ENCODE peak calls at places on chromosomes 12 and 14, in four cellular contexts. I is HepG2, C is A549, Q is GM12878. Z is an unnamed sample.

GRCh38 chr12:53751336-53752191 is at the start of gene CISTR:
- DNase-seq in I (no peak), C (no peak), Q (no peak), Z (no peak)

GRCh38 chr12:998020-998874 is 7.2 kb downstream of the ERC1 start:
- DNase-seq in I (peak; percentile 68), C (no peak), Q (no peak), Z (no peak)

GRCh38 chr12:52819021-52819420 is 5.1 kb upstream of the KRT4 start:
- DNase-seq in I (no peak), C (no peak), Q (no peak), Z (no peak)

GRCh38 chr12:23099604-23100003 is 474.6 kb downstream of the ETNK1 start:
- DNase-seq in I (no peak), C (no peak), Q (no peak), Z (no peak)

GRCh38 chr12:108571604-108572165 is 9.3 kb downstream of the ISCU start:
- DNase-seq in I (no peak), C (no peak), Q (no peak), Z (no peak)

GRCh38 chr12:76713130-76713529 is 50.8 kb upstream of the ZDHHC17 start:
- DNase-seq in I (peak; percentile 16), C (peak; percentile 8), Q (no peak), Z (no peak)

GRCh38 chr12:79344855-79345840 is 345.6 kb downstream of the PAWR start:
- DNase-seq in I (peak; percentile 59), C (peak; percentile 86), Q (peak; percentile 2), Z (peak; percentile 12)

GRCh38 chr12:58459191-58459590 is 461.1 kb downstream of the LRIG3 start:
- DNase-seq in I (no peak), C (no peak), Q (no peak), Z (no peak)

GRCh38 chr14:84340938-84341337 is 1189.0 kb upstream of the FLRT2 start:
- DNase-seq in I (no peak), C (no peak), Q (no peak), Z (no peak)

GRCh38 chr14:51807355-51807754 is 53.1 kb upstream of the GNG2 start:
- DNase-seq in I (no peak), C (no peak), Q (no peak), Z (no peak)

GRCh38 chr12:69510176-69510827 is 40.1 kb downstream of the FRS2 start:
- DNase-seq in I (no peak), C (no peak), Q (no peak), Z (no peak)

GRCh38 chr12:101455685-101456084 is 19.5 kb upstream of the SPIC start:
- DNase-seq in I (no peak), C (no peak), Q (no peak), Z (no peak)

GRCh38 chr12:52766351-52767019 is 10.7 kb downstream of the KRT76 start:
- DNase-seq in I (no peak), C (no peak), Q (no peak), Z (no peak)

GRCh38 chr12:90360300-90360699 is 594.7 kb downstream of the CCER1 start:
- DNase-seq in I (no peak), C (no peak), Q (no peak), Z (no peak)

GRCh38 chr12:55728185-55728931 is 451 bp downstream of the CD63 start:
- DNase-seq in I (no peak), C (peak; percentile 60), Q (no peak), Z (peak; percentile 63)

GRCh38 chr12:6941267-6941666 is 2.3 kb upstream of the RNU7-1 start:
- DNase-seq in I (no peak), C (no peak), Q (no peak), Z (no peak)

GRCh38 chr12:61857968-61858367 is 402.2 kb upstream of the USP15 start:
- DNase-seq in I (no peak), C (no peak), Q (no peak), Z (no peak)

GRCh38 chr12:105457026-105457425 is 126.5 kb downstream of the C12orf75 start:
- DNase-seq in I (no peak), C (no peak), Q (no peak), Z (no peak)

GRCh38 chr12:51070004-51070403 is 13.4 kb downstream of the CSRNP2 start:
- DNase-seq in I (peak; percentile 50), C (no peak), Q (no peak), Z (no peak)

GRCh38 chr12:47935196-47935595 is 28.2 kb upstream of the TMEM106C start:
- DNase-seq in I (peak; percentile 33), C (no peak), Q (no peak), Z (no peak)

GRCh38 chr12:110741371-110741770 is 1.3 kb downstream of the PPP1CC start:
- DNase-seq in I (no peak), C (no peak), Q (no peak), Z (peak; percentile 28)

GRCh38 chr12:6465467-6466183 is 4.9 kb downstream of the VAMP1 start:
- DNase-seq in I (peak; percentile 56), C (peak; percentile 84), Q (no peak), Z (peak; percentile 39)

GRCh38 chr12:27937768-27938167 is 34.8 kb downstream of the PTHLH start:
- DNase-seq in I (no peak), C (no peak), Q (no peak), Z (no peak)

GRCh38 chr14:50083467-50084337 is 32.7 kb downstream of the VCPKMT start:
- DNase-seq in I (no peak), C (no peak), Q (no peak), Z (no peak)

GRCh38 chr12:63400746-63401145 is 249.7 kb upstream of the AVPR1A start:
- DNase-seq in I (peak; percentile 45), C (peak; percentile 56), Q (no peak), Z (no peak)

GRCh38 chr14:48792376-48793024 is 793.7 kb downstream of the RPS29 start:
- DNase-seq in I (peak; percentile 22), C (no peak), Q (no peak), Z (no peak)

GRCh38 chr12:46369095-46369473 is 3.5 kb downstream of the SLC38A2 start:
- DNase-seq in I (no peak), C (no peak), Q (no peak), Z (no peak)

GRCh38 chr14:91350813-91351507 is 66.7 kb downstream of the CCDC88C start:
- DNase-seq in I (no peak), C (no peak), Q (peak; percentile 91), Z (no peak)

GRCh38 chr12:49170924-49171323 is 18.0 kb downstream of the TUBA1A start:
- DNase-seq in I (no peak), C (no peak), Q (no peak), Z (no peak)

GRCh38 chr14:104676694-104677505 is 12.5 kb upstream of the INF2 start:
- DNase-seq in I (peak; percentile 55), C (no peak), Q (no peak), Z (no peak)

GRCh38 chr12:1207276-1207675 is 216.3 kb downstream of the ERC1 start:
- DNase-seq in I (no peak), C (no peak), Q (no peak), Z (no peak)

GRCh38 chr12:31257784-31258183 is 68.2 kb downstream of the SINHCAF start:
- DNase-seq in I (no peak), C (no peak), Q (no peak), Z (no peak)

GRCh38 chr12:123101467-123102004 is 49.4 kb downstream of the PITPNM2 start:
- DNase-seq in I (no peak), C (no peak), Q (no peak), Z (no peak)

GRCh38 chr14:45135181-45135580 is 549 bp upstream of the FANCM start:
- DNase-seq in I (no peak), C (no peak), Q (no peak), Z (no peak)

GRCh38 chr14:104864267-104865068 is 600 bp upstream of the CEP170B start:
- DNase-seq in I (peak; percentile 85), C (peak; percentile 70), Q (no peak), Z (no peak)

GRCh38 chr14:101969480-101969879 is 5.1 kb downstream of the DYNC1H1 start:
- DNase-seq in I (no peak), C (no peak), Q (no peak), Z (no peak)

GRCh38 chr14:101970830-101971400 is 6.5 kb downstream of the DYNC1H1 start:
- DNase-seq in I (no peak), C (no peak), Q (no peak), Z (no peak)

GRCh38 chr14:101972126-101972785 is 7.9 kb downstream of the DYNC1H1 start:
- DNase-seq in I (peak; percentile 90), C (peak; percentile 97), Q (no peak), Z (peak; percentile 72)

GRCh38 chr14:101975231-101975630 is 10.9 kb downstream of the DYNC1H1 start:
- DNase-seq in I (no peak), C (no peak), Q (no peak), Z (no peak)

DNA sequence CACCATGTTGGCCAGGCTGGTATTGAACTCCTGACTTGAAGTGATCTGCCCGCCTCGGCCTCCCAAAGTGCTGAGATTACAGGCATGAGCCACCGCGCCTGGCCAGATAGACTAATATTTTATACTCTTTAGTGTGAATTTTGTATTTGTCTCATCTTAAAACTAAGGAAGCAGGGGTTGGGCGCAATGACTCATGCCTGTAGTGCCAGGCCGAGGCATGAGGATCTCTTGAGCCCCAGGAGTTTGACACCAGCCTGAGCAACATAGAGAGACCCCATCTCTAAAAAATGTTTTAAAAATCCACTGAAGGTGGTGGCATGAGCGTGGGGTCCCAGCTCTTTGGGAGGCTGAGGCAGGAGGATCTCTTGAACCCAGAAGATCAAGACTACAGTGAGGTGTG is 9.0 kb downstream of the DYNC1H1 start:
- DNase-seq in I (no peak), C (no peak), Q (no peak), Z (no peak)
- TF ChIP-seq CHD4 in I (no peak), C (no peak), Q (no peak), Z (no peak)

GRCh38 chr12:132558861-132559623 is 51.3 kb downstream of the LRCOL1 start:
- DNase-seq in I (no peak), C (no peak), Q (no peak), Z (no peak)
- TF ChIP-seq CHD4 in I (no peak), C (no peak), Q (no peak), Z (no peak)

DNA sequence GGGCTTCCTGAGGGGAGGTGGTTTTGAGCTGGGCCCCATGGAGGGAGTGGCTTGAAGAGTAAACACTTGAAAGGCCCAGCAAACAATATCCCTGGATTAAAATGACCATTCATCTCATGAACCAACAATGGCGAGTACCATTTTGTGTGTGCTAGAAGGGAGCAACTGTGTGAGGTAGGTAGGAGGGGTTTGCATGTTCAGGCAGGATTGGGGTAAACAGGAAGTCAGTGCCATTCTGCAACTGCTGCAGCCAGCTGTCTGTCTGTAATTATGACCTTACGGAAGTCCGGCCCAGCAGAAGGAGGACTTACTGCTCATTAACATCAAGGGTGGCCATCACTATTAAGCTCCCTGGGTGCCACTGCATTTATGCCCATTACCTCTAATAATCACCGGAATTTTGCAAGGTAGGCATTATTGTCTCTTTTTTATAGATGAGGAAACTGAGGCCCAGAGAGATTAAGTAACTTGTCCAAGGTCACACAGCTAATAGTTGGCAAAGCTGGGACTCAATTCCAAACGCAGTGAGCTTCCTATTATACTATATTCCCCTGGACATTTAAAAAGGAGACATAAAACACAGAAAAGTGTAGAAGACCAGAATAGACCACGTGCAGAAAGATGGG is 16.6 kb upstream of the IFI27L2 start:
- DNase-seq in I (no peak), C (no peak), Q (no peak), Z (no peak)
- TF ChIP-seq CHD4 in I (no peak), C (no peak), Q (no peak), Z (no peak)

DNA sequence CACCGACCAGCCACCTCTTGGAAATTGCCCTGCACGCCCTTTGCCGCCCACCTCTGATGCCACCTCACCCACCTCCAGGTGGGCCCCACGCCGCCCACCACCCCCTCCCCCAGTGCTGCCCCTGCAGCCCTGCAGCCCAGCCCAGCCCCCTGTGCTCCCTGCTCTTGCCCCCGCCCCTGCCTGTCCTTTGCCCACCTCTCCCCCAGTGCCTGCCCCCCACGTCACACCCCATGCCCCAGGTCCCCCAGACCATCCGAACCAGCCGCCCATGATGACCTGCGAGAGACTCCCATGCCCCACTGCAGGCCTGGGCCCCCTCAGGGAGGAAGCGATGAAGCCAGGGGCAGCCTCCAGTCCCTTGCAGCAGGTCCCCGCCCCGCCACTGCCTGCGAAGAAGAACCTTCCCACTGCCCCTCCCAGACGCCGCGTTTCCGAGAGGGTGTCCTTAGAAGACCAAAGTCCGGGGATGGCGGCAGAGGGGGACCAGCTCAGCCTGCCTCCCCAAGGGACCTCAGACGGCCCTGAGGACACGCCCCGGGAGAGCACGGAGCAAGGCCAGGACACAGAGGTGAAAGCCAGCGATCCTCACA is 96.5 kb downstream of the LGMN start:
- DNase-seq in I (no peak), C (no peak), Q (no peak), Z (no peak)
- TF ChIP-seq CHD4 in I (no peak), C (no peak), Q (no peak), Z (no peak)

Z was measured in K562.